ENCODE peak calls at places on chromosomes 4 and X, in seven cellular contexts. R is GM04503; M is omental fat pad; G is kidney tubule cell; Y is CD8-positive, alpha-beta memory T cell; H is smooth muscle cell of the brain vasculature; J is cerebellar cortex. X is an unnamed sample.

GRCh38 chr4:105241456-105241855 is 94.8 kb downstream of the TET2 start:
- DNase-seq in H (no peak), R (no peak), G (no peak), M (no peak), J (peak; percentile 77), Y (no peak), X (no peak)

GRCh38 chrX:2819345-2820130 is 9.2 kb upstream of the GYG2 start:
- DNase-seq in H (no peak), G (peak; percentile 17), M (no peak), J (no peak), R (no peak), Y (no peak), X (no peak)

GRCh38 chrX:45385767-45386166 is 185.1 kb upstream of the DIPK2B start:
- DNase-seq in H (no peak), G (no peak), Y (no peak), J (no peak), M (no peak), R (peak; percentile 23), X (peak; percentile 10)

GRCh38 chrX:32170481-32170880 is 1040.9 kb downstream of the DMD start:
- DNase-seq in Y (no peak), J (no peak), R (no peak), M (no peak), H (no peak), G (no peak), X (no peak)

GRCh38 chrX:119809185-119809666 is 17.8 kb upstream of the RPL39 start:
- DNase-seq in R (no peak), G (no peak), J (no peak), H (no peak), M (no peak), Y (no peak), X (no peak)

GRCh38 chrX:287670-288069 is 6.5 kb downstream of the PLCXD1 start:
- DNase-seq in J (no peak), G (no peak), M (no peak), R (no peak), Y (no peak), H (no peak), X (no peak)

GRCh38 chr4:48269861-48270515 is 350 bp upstream of the TEC start:
- DNase-seq in M (peak; percentile 89), Y (peak; percentile 82), H (no peak), R (no peak), J (peak; percentile 24), G (peak; percentile 95), X (peak; percentile 32)

GRCh38 chr4:21893136-21893535 is 55.4 kb downstream of the KCNIP4 start:
- DNase-seq in M (no peak), Y (no peak), R (no peak), G (no peak), H (no peak), J (no peak), X (no peak)

GRCh38 chrX:69093960-69094935 is 71.0 kb downstream of the PJA1 start:
- DNase-seq in M (no peak), H (no peak), J (peak; percentile 37), Y (no peak), G (peak; percentile 61), R (no peak), X (no peak)

GRCh38 chr4:155529761-155530160 is 136.9 kb upstream of the GUCY1A1 start:
- DNase-seq in J (no peak), Y (no peak), M (no peak), G (no peak), H (no peak), R (no peak), X (no peak)

GRCh38 chr4:101284546-101284945 is 62.8 kb downstream of the PPP3CA start:
- DNase-seq in H (no peak), G (peak; percentile 18), R (peak; percentile 34), M (no peak), J (no peak), Y (no peak), X (no peak)

GRCh38 chr4:10077492-10078335 is 38.9 kb downstream of the WDR1 start:
- DNase-seq in M (no peak), H (no peak), Y (no peak), J (no peak), G (no peak), R (no peak), X (no peak)

GRCh38 chr4:168908093-168908492 is 102.0 kb downstream of the CBR4 start:
- DNase-seq in G (peak; percentile 41), R (no peak), M (no peak), Y (no peak), J (no peak), H (no peak), X (no peak)

GRCh38 chrX:18994713-18995112 is 10.8 kb upstream of the PHKA2 start:
- DNase-seq in G (peak; percentile 10), H (no peak), M (no peak), R (peak; percentile 52), Y (no peak), J (no peak), X (peak; percentile 73)

GRCh38 chr4:41696131-41696530 is 52.4 kb downstream of the PHOX2B start:
- DNase-seq in H (no peak), M (no peak), Y (no peak), G (no peak), J (no peak), R (no peak), X (no peak)

GRCh38 chr4:186858355-186858754 is 134.7 kb upstream of the FAT1 start:
- DNase-seq in M (no peak), J (no peak), H (no peak), R (no peak), Y (no peak), G (no peak), X (no peak)

GRCh38 chrX:131970347-131970746 is 52.8 kb upstream of the STK26 start:
- DNase-seq in J (no peak), G (no peak), Y (no peak), R (no peak), M (no peak), H (no peak), X (no peak)

GRCh38 chr4:107824367-107825071 is at the start of gene SGMS2:
- DNase-seq in H (peak; percentile 47), Y (no peak), G (peak; percentile 97), M (peak; percentile 85), J (peak; percentile 70), R (peak; percentile 61), X (peak; percentile 67)

GRCh38 chr4:1081689-1082040 is 31.7 kb downstream of the RNF212 start:
- DNase-seq in H (no peak), Y (no peak), M (no peak), R (no peak), J (no peak), G (no peak), X (no peak)

GRCh38 chrX:15530318-15530717 is 29.7 kb downstream of the BMX start:
- DNase-seq in M (no peak), Y (no peak), J (no peak), G (no peak), H (no peak), R (no peak), X (no peak)

GRCh38 chr4:10577018-10577417 is 107.5 kb downstream of the CLNK start:
- DNase-seq in G (no peak), R (no peak), Y (no peak), J (no peak), H (no peak), M (no peak), X (no peak)

GRCh38 chr4:65737672-65738071 is 67.4 kb upstream of the EPHA5 start:
- DNase-seq in H (no peak), Y (no peak), M (no peak), J (no peak), R (no peak), G (no peak), X (no peak)

GRCh38 chr4:108149588-108150380 is 18.9 kb downstream of the LEF1 start:
- DNase-seq in R (peak; percentile 85), J (no peak), G (no peak), M (no peak), H (no peak), Y (no peak), X (no peak)

GRCh38 chr4:186606593-186606992 is 51.2 kb upstream of the MTNR1A start:
- DNase-seq in G (no peak), Y (no peak), H (no peak), R (no peak), M (no peak), J (no peak), X (no peak)

GRCh38 chr4:73985528-73985852 is 2.5 kb downstream of the PPBP start:
- DNase-seq in Y (no peak), M (no peak), R (no peak), G (no peak), H (no peak), J (no peak), X (no peak)

GRCh38 chr4:99264927-99265326 is 25.9 kb downstream of the ADH1A start:
- DNase-seq in Y (no peak), R (no peak), M (no peak), J (no peak), G (no peak), H (no peak), X (no peak)

GRCh38 chr4:64846417-64846816 is 437.2 kb upstream of the TECRL start:
- DNase-seq in M (no peak), G (no peak), J (no peak), R (no peak), H (no peak), Y (no peak), X (no peak)

GRCh38 chr4:105433421-105433820 is 40.4 kb downstream of the PPA2 start:
- DNase-seq in M (no peak), Y (no peak), H (no peak), R (no peak), J (no peak), G (no peak), X (no peak)

GRCh38 chrX:142994988-142995387 is 30.7 kb upstream of the SPANXN4 start:
- DNase-seq in J (no peak), Y (no peak), R (no peak), G (peak; percentile 9), M (no peak), H (no peak), X (no peak)

GRCh38 chrX:26851981-26852380 is 611.2 kb downstream of the PPP4R3C start:
- DNase-seq in G (peak; percentile 36), Y (no peak), J (peak; percentile 1), R (no peak), H (no peak), M (no peak), X (peak; percentile 13)

GRCh38 chr4:6674500-6675149 is 19.1 kb upstream of the S100P start:
- DNase-seq in M (no peak), Y (peak; percentile 31), G (peak; percentile 74), J (peak; percentile 69), H (no peak), R (no peak), X (no peak)